ENCODE peak calls at places on chromosomes 1 and 21, in eight cellular contexts. One of them, this sample, is unnamed.

GRCh38 chr1:186595969-186596368 is 84.3 kb downstream of the PTGS2 start:
- DNase-seq in MM.1S: peak
- DNase-seq in A673: no peak
- DNase-seq in CD8-positive, alpha-beta T cell: no peak
- DNase-seq in kidney: no peak
- DNase-seq in GM23248: peak
- DNase-seq in psoas muscle: no peak
- DNase-seq in Peyer's patch: no peak
- DNase-seq in this sample: no peak

GRCh38 chr1:170145691-170146676 is at the start of gene NTMT2:
- DNase-seq in psoas muscle: no peak
- DNase-seq in kidney: no peak
- DNase-seq in A673: peak
- DNase-seq in Peyer's patch: no peak
- DNase-seq in MM.1S: no peak
- DNase-seq in CD8-positive, alpha-beta T cell: no peak
- DNase-seq in GM23248: no peak
- DNase-seq in this sample: peak

GRCh38 chr1:109140384-109140783 is 26.5 kb downstream of the ELAPOR1 start:
- DNase-seq in MM.1S: no peak
- DNase-seq in psoas muscle: no peak
- DNase-seq in A673: no peak
- DNase-seq in Peyer's patch: no peak
- DNase-seq in kidney: no peak
- DNase-seq in CD8-positive, alpha-beta T cell: no peak
- DNase-seq in GM23248: no peak
- DNase-seq in this sample: no peak

GRCh38 chr1:28115267-28115666 is 26.9 kb upstream of the EYA3 start:
- DNase-seq in Peyer's patch: no peak
- DNase-seq in CD8-positive, alpha-beta T cell: no peak
- DNase-seq in psoas muscle: no peak
- DNase-seq in MM.1S: no peak
- DNase-seq in A673: peak
- DNase-seq in GM23248: no peak
- DNase-seq in kidney: no peak
- DNase-seq in this sample: peak

GRCh38 chr1:33032126-33032869 is 4.4 kb downstream of the AK2 start:
- DNase-seq in A673: no peak
- DNase-seq in CD8-positive, alpha-beta T cell: no peak
- DNase-seq in Peyer's patch: no peak
- DNase-seq in GM23248: peak
- DNase-seq in psoas muscle: peak
- DNase-seq in MM.1S: no peak
- DNase-seq in kidney: no peak
- DNase-seq in this sample: no peak

GRCh38 chr1:182789138-182790076 is at the start of gene NPL:
- DNase-seq in GM23248: peak
- DNase-seq in A673: peak
- DNase-seq in psoas muscle: peak
- DNase-seq in kidney: peak
- DNase-seq in Peyer's patch: peak
- DNase-seq in CD8-positive, alpha-beta T cell: peak
- DNase-seq in MM.1S: peak
- DNase-seq in this sample: peak

GRCh38 chr1:191641420-191642215 is 516.6 kb upstream of the RGS18 start:
- DNase-seq in kidney: no peak
- DNase-seq in A673: no peak
- DNase-seq in CD8-positive, alpha-beta T cell: no peak
- DNase-seq in Peyer's patch: no peak
- DNase-seq in MM.1S: no peak
- DNase-seq in psoas muscle: no peak
- DNase-seq in GM23248: peak
- DNase-seq in this sample: no peak

GRCh38 chr1:17632541-17633193 is 93.2 kb downstream of the ARHGEF10L start:
- DNase-seq in Peyer's patch: no peak
- DNase-seq in MM.1S: no peak
- DNase-seq in GM23248: peak
- DNase-seq in A673: no peak
- DNase-seq in psoas muscle: no peak
- DNase-seq in CD8-positive, alpha-beta T cell: no peak
- DNase-seq in kidney: no peak
- DNase-seq in this sample: no peak

GRCh38 chr1:198880397-198880796 is 241.6 kb downstream of the PTPRC start:
- DNase-seq in psoas muscle: no peak
- DNase-seq in Peyer's patch: no peak
- DNase-seq in GM23248: peak
- DNase-seq in CD8-positive, alpha-beta T cell: no peak
- DNase-seq in MM.1S: no peak
- DNase-seq in kidney: no peak
- DNase-seq in A673: no peak
- DNase-seq in this sample: no peak

GRCh38 chr1:52139817-52140540 is 1.9 kb upstream of the ZFYVE9 start:
- DNase-seq in psoas muscle: no peak
- DNase-seq in Peyer's patch: no peak
- DNase-seq in MM.1S: no peak
- DNase-seq in A673: peak
- DNase-seq in GM23248: peak
- DNase-seq in kidney: no peak
- DNase-seq in CD8-positive, alpha-beta T cell: no peak
- DNase-seq in this sample: no peak

GRCh38 chr21:45080639-45081414 is 6.4 kb downstream of the ADARB1 start:
- DNase-seq in psoas muscle: no peak
- DNase-seq in CD8-positive, alpha-beta T cell: no peak
- DNase-seq in Peyer's patch: no peak
- DNase-seq in GM23248: peak
- DNase-seq in kidney: no peak
- DNase-seq in A673: peak
- DNase-seq in MM.1S: no peak
- DNase-seq in this sample: no peak

GRCh38 chr21:15365751-15366392 is 301.1 kb upstream of the NRIP1 start:
- DNase-seq in psoas muscle: no peak
- DNase-seq in GM23248: no peak
- DNase-seq in kidney: no peak
- DNase-seq in A673: no peak
- DNase-seq in CD8-positive, alpha-beta T cell: no peak
- DNase-seq in Peyer's patch: no peak
- DNase-seq in MM.1S: no peak
- DNase-seq in this sample: peak

GRCh38 chr1:67773462-67773861 is 59.8 kb downstream of the GNG12 start:
- DNase-seq in MM.1S: no peak
- DNase-seq in kidney: no peak
- DNase-seq in CD8-positive, alpha-beta T cell: no peak
- DNase-seq in psoas muscle: no peak
- DNase-seq in GM23248: no peak
- DNase-seq in A673: no peak
- DNase-seq in Peyer's patch: no peak
- DNase-seq in this sample: no peak

GRCh38 chr21:17818158-17819113 is 720 bp downstream of the C21orf91 start:
- DNase-seq in GM23248: peak
- DNase-seq in CD8-positive, alpha-beta T cell: peak
- DNase-seq in kidney: peak
- DNase-seq in psoas muscle: peak
- DNase-seq in A673: peak
- DNase-seq in MM.1S: peak
- DNase-seq in Peyer's patch: peak
- DNase-seq in this sample: peak

GRCh38 chr1:224583774-224584173 is 32.3 kb upstream of the CNIH3 start:
- DNase-seq in kidney: no peak
- DNase-seq in A673: no peak
- DNase-seq in Peyer's patch: no peak
- DNase-seq in CD8-positive, alpha-beta T cell: no peak
- DNase-seq in GM23248: no peak
- DNase-seq in psoas muscle: no peak
- DNase-seq in MM.1S: no peak
- DNase-seq in this sample: no peak

GRCh38 chr1:43358121-43358745 is 548 bp upstream of the CDC20 start:
- DNase-seq in Peyer's patch: no peak
- DNase-seq in kidney: no peak
- DNase-seq in CD8-positive, alpha-beta T cell: no peak
- DNase-seq in psoas muscle: no peak
- DNase-seq in A673: peak
- DNase-seq in GM23248: peak
- DNase-seq in MM.1S: peak
- DNase-seq in this sample: peak

GRCh38 chr1:198829948-198830347 is 191.1 kb downstream of the PTPRC start:
- DNase-seq in CD8-positive, alpha-beta T cell: no peak
- DNase-seq in Peyer's patch: no peak
- DNase-seq in kidney: no peak
- DNase-seq in MM.1S: no peak
- DNase-seq in GM23248: peak
- DNase-seq in A673: peak
- DNase-seq in psoas muscle: no peak
- DNase-seq in this sample: peak

GRCh38 chr1:84892657-84893618 is at the start of gene LPAR3:
- DNase-seq in Peyer's patch: no peak
- DNase-seq in GM23248: peak
- DNase-seq in kidney: peak
- DNase-seq in A673: peak
- DNase-seq in CD8-positive, alpha-beta T cell: no peak
- DNase-seq in MM.1S: no peak
- DNase-seq in psoas muscle: no peak
- DNase-seq in this sample: peak

GRCh38 chr1:6237093-6237492 is 1.3 kb upstream of the ICMT start:
- DNase-seq in Peyer's patch: no peak
- DNase-seq in CD8-positive, alpha-beta T cell: no peak
- DNase-seq in A673: no peak
- DNase-seq in psoas muscle: no peak
- DNase-seq in MM.1S: no peak
- DNase-seq in kidney: no peak
- DNase-seq in GM23248: no peak
- DNase-seq in this sample: no peak

GRCh38 chr1:41484881-41485280 is 398 bp upstream of the EDN2 start:
- DNase-seq in MM.1S: no peak
- DNase-seq in psoas muscle: no peak
- DNase-seq in CD8-positive, alpha-beta T cell: no peak
- DNase-seq in Peyer's patch: no peak
- DNase-seq in A673: no peak
- DNase-seq in GM23248: no peak
- DNase-seq in kidney: peak
- DNase-seq in this sample: no peak
- H3K27ac ChIP-seq in MM.1S: no peak
- H3K27ac ChIP-seq in psoas muscle: no peak
- H3K27ac ChIP-seq in CD8-positive, alpha-beta T cell: no peak
- H3K27ac ChIP-seq in Peyer's patch: no peak
- H3K27ac ChIP-seq in A673: no peak
- H3K27ac ChIP-seq in GM23248: no peak
- H3K27ac ChIP-seq in kidney: no peak
- H3K27ac ChIP-seq in this sample: no peak

GRCh38 chr1:94081566-94082344 is 39.2 kb downstream of the ABCA4 start:
- DNase-seq in kidney: no peak
- DNase-seq in MM.1S: no peak
- DNase-seq in A673: peak
- DNase-seq in Peyer's patch: no peak
- DNase-seq in GM23248: peak
- DNase-seq in CD8-positive, alpha-beta T cell: no peak
- DNase-seq in psoas muscle: no peak
- DNase-seq in this sample: no peak
- H3K27ac ChIP-seq in kidney: no peak
- H3K27ac ChIP-seq in MM.1S: no peak
- H3K27ac ChIP-seq in A673: no peak
- H3K27ac ChIP-seq in Peyer's patch: no peak
- H3K27ac ChIP-seq in GM23248: peak
- H3K27ac ChIP-seq in CD8-positive, alpha-beta T cell: no peak
- H3K27ac ChIP-seq in psoas muscle: no peak
- H3K27ac ChIP-seq in this sample: no peak

DNA sequence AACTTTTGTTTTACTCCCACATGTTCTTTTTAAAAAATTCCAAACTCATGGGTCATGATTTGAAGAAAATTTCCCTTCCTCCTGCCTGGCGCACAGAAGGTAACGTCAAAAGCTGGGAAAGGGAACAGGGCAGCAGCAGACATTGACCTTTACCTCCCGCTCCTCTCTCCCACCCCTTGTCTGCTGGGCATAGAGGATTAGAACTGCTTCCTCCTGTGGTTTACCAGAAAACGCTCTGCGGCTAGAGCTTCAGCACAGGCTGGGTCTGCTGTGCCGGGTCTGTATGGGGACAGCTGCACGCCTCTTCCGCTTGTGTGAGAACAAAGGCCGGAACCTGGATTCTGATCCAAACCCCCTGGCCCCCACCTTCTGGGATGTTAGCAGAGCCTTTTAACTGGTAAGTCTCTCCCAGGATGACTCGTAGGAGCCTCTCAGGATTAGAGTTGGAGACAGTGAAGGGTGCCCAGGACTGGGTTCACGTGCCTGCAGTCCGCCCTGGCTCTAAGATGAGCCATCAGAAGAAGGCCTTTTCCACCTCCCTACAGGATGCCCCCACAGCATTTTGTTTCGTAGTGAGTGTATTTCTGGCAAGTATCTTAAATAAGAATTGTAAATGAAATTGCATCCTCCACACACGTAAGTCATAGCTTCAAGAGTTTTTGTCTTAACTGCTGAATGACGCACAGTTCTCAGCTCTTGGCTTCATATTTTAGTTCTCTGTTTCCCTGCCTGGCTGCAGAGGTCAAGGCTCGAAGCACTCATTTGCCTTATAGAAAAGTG is 5.2 kb downstream of the H6PD start:
- DNase-seq in GM23248: peak
- DNase-seq in Peyer's patch: peak
- DNase-seq in kidney: no peak
- DNase-seq in psoas muscle: peak
- DNase-seq in CD8-positive, alpha-beta T cell: peak
- DNase-seq in A673: no peak
- DNase-seq in MM.1S: peak
- DNase-seq in this sample: no peak
- H3K27ac ChIP-seq in GM23248: peak
- H3K27ac ChIP-seq in Peyer's patch: peak
- H3K27ac ChIP-seq in kidney: peak
- H3K27ac ChIP-seq in psoas muscle: peak
- H3K27ac ChIP-seq in CD8-positive, alpha-beta T cell: no peak
- H3K27ac ChIP-seq in A673: no peak
- H3K27ac ChIP-seq in MM.1S: no peak
- H3K27ac ChIP-seq in this sample: no peak

DNA sequence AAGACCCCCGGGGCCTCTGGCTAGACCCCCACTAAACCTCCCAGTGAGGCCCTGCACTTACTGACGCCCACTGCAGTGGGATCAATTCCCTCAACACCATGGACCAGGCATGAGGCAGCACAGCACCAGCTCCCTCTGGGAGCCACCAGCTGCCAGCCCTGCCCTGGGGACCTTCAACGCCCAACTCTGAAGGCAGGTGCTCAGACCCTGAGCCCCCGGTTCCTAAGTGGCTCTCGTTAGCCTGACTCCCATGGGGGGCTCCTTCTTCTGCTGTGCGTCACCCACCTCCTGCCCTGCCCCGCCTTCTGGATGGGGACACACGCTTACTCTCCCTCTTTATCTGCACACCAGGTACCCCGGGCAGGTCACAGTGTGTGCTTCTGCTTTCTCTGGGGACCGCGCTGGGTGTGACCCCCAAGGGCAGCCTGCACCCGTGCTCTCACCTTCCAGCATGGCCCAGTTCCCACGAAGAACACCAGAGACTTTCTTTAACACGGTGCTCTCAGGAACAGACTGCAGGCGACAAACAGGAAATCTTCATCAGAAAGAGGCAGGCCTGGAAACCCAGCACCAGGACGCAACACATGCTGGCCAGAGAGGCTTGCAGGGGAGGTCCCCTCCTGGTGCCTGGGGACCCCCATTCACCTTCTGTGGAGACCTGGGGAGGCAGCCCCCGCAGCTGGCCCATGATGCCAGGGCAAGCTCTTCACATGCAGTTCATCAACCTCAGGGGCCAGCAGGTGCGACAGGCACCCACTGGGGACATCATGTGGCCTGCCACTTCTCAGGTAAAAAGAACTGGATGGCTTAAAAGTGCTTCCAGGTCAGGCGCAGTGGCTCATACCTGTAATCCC is 27.3 kb downstream of the WDR4 start:
- DNase-seq in psoas muscle: no peak
- DNase-seq in A673: no peak
- DNase-seq in MM.1S: no peak
- DNase-seq in kidney: no peak
- DNase-seq in GM23248: no peak
- DNase-seq in CD8-positive, alpha-beta T cell: no peak
- DNase-seq in Peyer's patch: no peak
- DNase-seq in this sample: no peak
- H3K27ac ChIP-seq in psoas muscle: no peak
- H3K27ac ChIP-seq in A673: no peak
- H3K27ac ChIP-seq in MM.1S: no peak
- H3K27ac ChIP-seq in kidney: no peak
- H3K27ac ChIP-seq in GM23248: no peak
- H3K27ac ChIP-seq in CD8-positive, alpha-beta T cell: no peak
- H3K27ac ChIP-seq in Peyer's patch: no peak
- H3K27ac ChIP-seq in this sample: no peak